ENCODE peak calls at places on chromosomes 3 and 15, in six cellular contexts. K, A, L, Q, T and Z are unnamed samples.

GRCh38 chr15:89401636-89402252 is 67.1 kb upstream of the POLG start:
- DNase-seq in K (peak), A (no peak), L (peak), Q (no peak), T (no peak), Z (no peak)

GRCh38 chr3:178350763-178351162 is 185.5 kb upstream of the KCNMB2 start:
- DNase-seq in K (no peak), A (no peak), L (no peak), Q (no peak), T (no peak), Z (no peak)

GRCh38 chr15:97747342-97747741 is 213.2 kb upstream of the ARRDC4 start:
- DNase-seq in K (no peak), A (no peak), L (no peak), Q (no peak), T (no peak), Z (no peak)

GRCh38 chr15:75029378-75030022 is 6.1 kb downstream of the PPCDC start:
- DNase-seq in K (peak), A (peak), L (peak), Q (peak), T (peak), Z (no peak)

GRCh38 chr3:52401021-52401420 is 43.9 kb downstream of the SEMA3G start:
- DNase-seq in K (no peak), A (peak), L (no peak), Q (no peak), T (no peak), Z (peak)

GRCh38 chr3:170429050-170429449 is 10.4 kb downstream of the CLDN11 start:
- DNase-seq in K (no peak), A (no peak), L (peak), Q (no peak), T (no peak), Z (no peak)

GRCh38 chr3:58074997-58075396 is 66.8 kb downstream of the FLNB start:
- DNase-seq in K (peak), A (no peak), L (no peak), Q (no peak), T (peak), Z (no peak)

GRCh38 chr15:72604794-72605193 is 49.7 kb upstream of the GOLGA6B start:
- DNase-seq in K (no peak), A (no peak), L (no peak), Q (no peak), T (no peak), Z (no peak)

GRCh38 chr15:91224750-91225380 is 124.8 kb downstream of the SV2B start:
- DNase-seq in K (peak), A (no peak), L (peak), Q (no peak), T (no peak), Z (no peak)

GRCh38 chr3:188389711-188390346 is 235.9 kb downstream of the LPP start:
- DNase-seq in K (peak), A (no peak), L (no peak), Q (peak), T (peak), Z (no peak)

GRCh38 chr3:109806929-109807328 is 469.6 kb upstream of the DPPA4 start:
- DNase-seq in K (peak), A (no peak), L (peak), Q (no peak), T (peak), Z (no peak)